ENCODE peak calls at places on chromosomes 5 and 9, in ten cellular contexts. V, K, Z, P, L, A, D, T, Y and I are unnamed samples.

GRCh38 chr9:94056442-94056974 is 27.8 kb upstream of the PTPDC1 start:
- DNase-seq in V (no peak), K (no peak), Z (no peak), P (no peak), L (no peak), A (no peak), D (no peak), T (peak), Y (no peak), I (no peak)

GRCh38 chr5:64835266-64835665 is 66.5 kb downstream of the CWC27 start:
- DNase-seq in V (no peak), K (no peak), Z (no peak), P (no peak), L (no peak), A (no peak), D (no peak), T (no peak), Y (no peak), I (no peak)

GRCh38 chr5:103411721-103412120 is 150.9 kb downstream of the NUDT12 start:
- DNase-seq in V (no peak), K (no peak), Z (no peak), P (no peak), L (no peak), A (peak), D (no peak), T (no peak), Y (no peak), I (no peak)

GRCh38 chr9:121876658-121877271 is 216.3 kb downstream of the TTLL11 start:
- DNase-seq in V (no peak), K (no peak), Z (no peak), P (no peak), L (no peak), A (no peak), D (no peak), T (no peak), Y (no peak), I (peak)

GRCh38 chr5:82274343-82275266 is 3.5 kb downstream of the RPS23 start:
- DNase-seq in V (no peak), K (peak), Z (no peak), P (no peak), L (peak), A (peak), D (no peak), T (no peak), Y (no peak), I (peak)

GRCh38 chr5:51632027-51632426 is 248.8 kb downstream of the ISL1 start:
- DNase-seq in V (no peak), K (no peak), Z (no peak), P (no peak), L (no peak), A (no peak), D (no peak), T (no peak), Y (no peak), I (no peak)

GRCh38 chr9:91659529-91660294 is 236.1 kb upstream of the NFIL3 start:
- DNase-seq in V (peak), K (no peak), Z (no peak), P (no peak), L (peak), A (peak), D (no peak), T (peak), Y (no peak), I (peak)

GRCh38 chr9:13971910-13972655 is 341.9 kb downstream of the NFIB start:
- DNase-seq in V (no peak), K (no peak), Z (no peak), P (no peak), L (no peak), A (no peak), D (no peak), T (no peak), Y (no peak), I (no peak)

GRCh38 chr5:174816858-174817257 is 92.5 kb downstream of the MSX2 start:
- DNase-seq in V (no peak), K (no peak), Z (no peak), P (no peak), L (peak), A (peak), D (no peak), T (no peak), Y (no peak), I (no peak)

GRCh38 chr5:127696688-127697087 is 6.5 kb upstream of the CCDC192 start:
- DNase-seq in V (no peak), K (no peak), Z (no peak), P (no peak), L (no peak), A (no peak), D (no peak), T (peak), Y (no peak), I (no peak)

GRCh38 chr9:134139081-134139480 is 3.2 kb downstream of the WDR5 start:
- DNase-seq in V (no peak), K (no peak), Z (no peak), P (no peak), L (no peak), A (no peak), D (no peak), T (peak), Y (no peak), I (no peak)

GRCh38 chr5:172283020-172283861 is at the start of gene UBTD2:
- DNase-seq in V (peak), K (no peak), Z (peak), P (peak), L (peak), A (peak), D (peak), T (peak), Y (peak), I (peak)

GRCh38 chr5:14917719-14918118 is 46.1 kb upstream of the ANKH start:
- DNase-seq in V (no peak), K (no peak), Z (no peak), P (no peak), L (no peak), A (no peak), D (no peak), T (no peak), Y (no peak), I (no peak)

GRCh38 chr5:123951204-123951977 is 439.4 kb downstream of the CSNK1G3 start:
- DNase-seq in V (no peak), K (no peak), Z (no peak), P (no peak), L (no peak), A (no peak), D (no peak), T (peak), Y (no peak), I (no peak)

GRCh38 chr9:73761905-73762304 is 610.2 kb downstream of the ANXA1 start:
- DNase-seq in V (no peak), K (no peak), Z (no peak), P (no peak), L (no peak), A (no peak), D (no peak), T (no peak), Y (no peak), I (no peak)

GRCh38 chr5:103461223-103461622 is 101.4 kb downstream of the NUDT12 start:
- DNase-seq in V (no peak), K (no peak), Z (no peak), P (no peak), L (no peak), A (peak), D (no peak), T (peak), Y (no peak), I (no peak)

GRCh38 chr5:179410291-179411160 is 65.3 kb upstream of the ADAMTS2 start:
- DNase-seq in V (no peak), K (no peak), Z (no peak), P (no peak), L (peak), A (no peak), D (no peak), T (no peak), Y (no peak), I (peak)

GRCh38 chr5:123705741-123706140 is 193.8 kb downstream of the CSNK1G3 start:
- DNase-seq in V (no peak), K (no peak), Z (no peak), P (no peak), L (no peak), A (no peak), D (no peak), T (no peak), Y (no peak), I (no peak)

GRCh38 chr9:17958363-17958762 is 379.5 kb downstream of the SH3GL2 start:
- DNase-seq in V (no peak), K (no peak), Z (no peak), P (no peak), L (no peak), A (no peak), D (no peak), T (no peak), Y (no peak), I (no peak)

GRCh38 chr9:90018688-90019087 is 413.9 kb downstream of the GADD45G start:
- DNase-seq in V (no peak), K (no peak), Z (no peak), P (no peak), L (no peak), A (no peak), D (no peak), T (no peak), Y (no peak), I (no peak)

GRCh38 chr5:133423618-133424282 is 188.6 kb downstream of the FSTL4 start:
- DNase-seq in V (peak), K (no peak), Z (peak), P (peak), L (peak), A (peak), D (peak), T (peak), Y (peak), I (peak)

GRCh38 chr5:173025651-173026050 is 30.5 kb upstream of the CREBRF start:
- DNase-seq in V (no peak), K (no peak), Z (no peak), P (no peak), L (no peak), A (no peak), D (no peak), T (peak), Y (no peak), I (no peak)

GRCh38 chr9:112789493-112789892 is 38.9 kb downstream of the SNX30 start:
- DNase-seq in V (no peak), K (no peak), Z (no peak), P (no peak), L (no peak), A (no peak), D (no peak), T (peak), Y (no peak), I (no peak)

GRCh38 chr5:142095651-142096330 is 12.8 kb upstream of the NDFIP1 start:
- DNase-seq in V (no peak), K (no peak), Z (peak), P (no peak), L (no peak), A (no peak), D (peak), T (no peak), Y (peak), I (no peak)

GRCh38 chr9:16316406-16316805 is 554.1 kb downstream of the BNC2 start:
- DNase-seq in V (no peak), K (no peak), Z (no peak), P (no peak), L (no peak), A (no peak), D (no peak), T (no peak), Y (no peak), I (no peak)

GRCh38 chr5:3155029-3155428 is 403.6 kb upstream of the IRX2 start:
- DNase-seq in V (no peak), K (no peak), Z (no peak), P (no peak), L (peak), A (no peak), D (no peak), T (no peak), Y (no peak), I (no peak)

GRCh38 chr9:135069556-135070197 is 17.8 kb upstream of the OLFM1 start:
- DNase-seq in V (no peak), K (no peak), Z (no peak), P (no peak), L (peak), A (no peak), D (no peak), T (no peak), Y (no peak), I (peak)

GRCh38 chr5:172834570-172835245 is 657 bp downstream of the ERGIC1 start:
- DNase-seq in V (peak), K (no peak), Z (no peak), P (peak), L (peak), A (peak), D (no peak), T (peak), Y (no peak), I (peak)

GRCh38 chr9:81844131-81844567 is 84.1 kb upstream of the SPATA31D4 start:
- DNase-seq in V (no peak), K (no peak), Z (no peak), P (no peak), L (no peak), A (no peak), D (no peak), T (no peak), Y (no peak), I (no peak)

GRCh38 chr9:96140401-96141180 is 161.4 kb downstream of the HSD17B3 start:
- DNase-seq in V (no peak), K (no peak), Z (no peak), P (peak), L (peak), A (no peak), D (no peak), T (peak), Y (no peak), I (peak)

GRCh38 chr5:41893074-41893851 is 10.9 kb upstream of the RIMOC1 start:
- DNase-seq in V (no peak), K (no peak), Z (no peak), P (no peak), L (no peak), A (no peak), D (no peak), T (no peak), Y (no peak), I (no peak)

GRCh38 chr5:64767959-64768357 is 533 bp downstream of the SREK1IP1 start:
- DNase-seq in V (no peak), K (no peak), Z (no peak), P (no peak), L (peak), A (no peak), D (no peak), T (no peak), Y (peak), I (no peak)

GRCh38 chr9:35177520-35177919 is 15.7 kb downstream of the UNC13B start:
- DNase-seq in V (no peak), K (no peak), Z (no peak), P (no peak), L (no peak), A (no peak), D (no peak), T (no peak), Y (no peak), I (no peak)